ENCODE peak calls at places on chromosomes 4 and X, in nine cellular contexts. One of them, this sample, is unnamed.

GRCh38 chr4:7806724-7807123 is 132.9 kb downstream of the AFAP1 start:
- DNase-seq in HEK293T: no peak
- DNase-seq in left ventricle myocardium superior: no peak
- DNase-seq in GM12891: no peak
- DNase-seq in fibroblast of lung: no peak
- DNase-seq in kidney epithelial cell: no peak
- DNase-seq in uterus: no peak
- DNase-seq in coronary artery: peak; percentile 64
- DNase-seq in lower leg skin: peak; percentile 40
- DNase-seq in this sample: no peak

GRCh38 chr4:171583790-171584189 is 229.4 kb upstream of the GALNTL6 start:
- DNase-seq in HEK293T: no peak
- DNase-seq in left ventricle myocardium superior: no peak
- DNase-seq in GM12891: no peak
- DNase-seq in fibroblast of lung: no peak
- DNase-seq in kidney epithelial cell: no peak
- DNase-seq in uterus: no peak
- DNase-seq in coronary artery: no peak
- DNase-seq in lower leg skin: no peak
- DNase-seq in this sample: no peak

GRCh38 chrX:40304115-40304514 is 206.4 kb upstream of the BCOR start:
- DNase-seq in HEK293T: no peak
- DNase-seq in left ventricle myocardium superior: no peak
- DNase-seq in GM12891: no peak
- DNase-seq in fibroblast of lung: no peak
- DNase-seq in kidney epithelial cell: no peak
- DNase-seq in uterus: no peak
- DNase-seq in coronary artery: no peak
- DNase-seq in lower leg skin: no peak
- DNase-seq in this sample: no peak

GRCh38 chr4:138977525-138977924 is 38.1 kb upstream of the NOCT start:
- DNase-seq in HEK293T: no peak
- DNase-seq in left ventricle myocardium superior: no peak
- DNase-seq in GM12891: peak; percentile 24
- DNase-seq in fibroblast of lung: no peak
- DNase-seq in kidney epithelial cell: no peak
- DNase-seq in uterus: no peak
- DNase-seq in coronary artery: no peak
- DNase-seq in lower leg skin: no peak
- DNase-seq in this sample: no peak

GRCh38 chr4:11455201-11455835 is 26.6 kb upstream of the HS3ST1 start:
- DNase-seq in HEK293T: no peak
- DNase-seq in left ventricle myocardium superior: no peak
- DNase-seq in GM12891: no peak
- DNase-seq in fibroblast of lung: no peak
- DNase-seq in kidney epithelial cell: no peak
- DNase-seq in uterus: no peak
- DNase-seq in coronary artery: no peak
- DNase-seq in lower leg skin: no peak
- DNase-seq in this sample: no peak

GRCh38 chr4:173264245-173264959 is 69.8 kb downstream of the HMGB2 start:
- DNase-seq in HEK293T: no peak
- DNase-seq in left ventricle myocardium superior: peak; percentile 76
- DNase-seq in GM12891: no peak
- DNase-seq in fibroblast of lung: peak; percentile 85
- DNase-seq in kidney epithelial cell: no peak
- DNase-seq in uterus: no peak
- DNase-seq in coronary artery: no peak
- DNase-seq in lower leg skin: no peak
- DNase-seq in this sample: no peak

GRCh38 chr4:109803924-109804571 is 2.2 kb upstream of the CFI start:
- DNase-seq in HEK293T: peak; percentile 23
- DNase-seq in left ventricle myocardium superior: no peak
- DNase-seq in GM12891: peak; percentile 4
- DNase-seq in fibroblast of lung: peak; percentile 45
- DNase-seq in kidney epithelial cell: no peak
- DNase-seq in uterus: no peak
- DNase-seq in coronary artery: no peak
- DNase-seq in lower leg skin: no peak
- DNase-seq in this sample: no peak

GRCh38 chr4:139735381-139736256 is 70.0 kb downstream of the MGST2 start:
- DNase-seq in HEK293T: no peak
- DNase-seq in left ventricle myocardium superior: peak; percentile 52
- DNase-seq in GM12891: peak; percentile 39
- DNase-seq in fibroblast of lung: peak; percentile 39
- DNase-seq in kidney epithelial cell: no peak
- DNase-seq in uterus: peak; percentile 44
- DNase-seq in coronary artery: no peak
- DNase-seq in lower leg skin: no peak
- DNase-seq in this sample: peak; percentile 36

GRCh38 chr4:22969314-22969896 is 276.7 kb downstream of the GBA3 start:
- DNase-seq in HEK293T: no peak
- DNase-seq in left ventricle myocardium superior: no peak
- DNase-seq in GM12891: no peak
- DNase-seq in fibroblast of lung: peak; percentile 47
- DNase-seq in kidney epithelial cell: no peak
- DNase-seq in uterus: no peak
- DNase-seq in coronary artery: no peak
- DNase-seq in lower leg skin: no peak
- DNase-seq in this sample: no peak

GRCh38 chrX:72430405-72430968 is 124.8 kb upstream of the CITED1 start:
- DNase-seq in HEK293T: no peak
- DNase-seq in left ventricle myocardium superior: no peak
- DNase-seq in GM12891: no peak
- DNase-seq in fibroblast of lung: no peak
- DNase-seq in kidney epithelial cell: no peak
- DNase-seq in uterus: no peak
- DNase-seq in coronary artery: no peak
- DNase-seq in lower leg skin: no peak
- DNase-seq in this sample: no peak

GRCh38 chrX:153650959-153651358 is 4.0 kb downstream of the DUSP9 start:
- DNase-seq in HEK293T: no peak
- DNase-seq in left ventricle myocardium superior: no peak
- DNase-seq in GM12891: no peak
- DNase-seq in fibroblast of lung: no peak
- DNase-seq in kidney epithelial cell: no peak
- DNase-seq in uterus: no peak
- DNase-seq in coronary artery: no peak
- DNase-seq in lower leg skin: no peak
- DNase-seq in this sample: no peak

GRCh38 chr4:8830611-8831200 is 40.9 kb downstream of the HMX1 start:
- DNase-seq in HEK293T: no peak
- DNase-seq in left ventricle myocardium superior: no peak
- DNase-seq in GM12891: no peak
- DNase-seq in fibroblast of lung: no peak
- DNase-seq in kidney epithelial cell: no peak
- DNase-seq in uterus: no peak
- DNase-seq in coronary artery: peak; percentile 67
- DNase-seq in lower leg skin: peak; percentile 68
- DNase-seq in this sample: no peak

GRCh38 chr4:24394041-24394440 is 190.3 kb downstream of the DHX15 start:
- DNase-seq in HEK293T: no peak
- DNase-seq in left ventricle myocardium superior: no peak
- DNase-seq in GM12891: no peak
- DNase-seq in fibroblast of lung: peak; percentile 40
- DNase-seq in kidney epithelial cell: peak; percentile 83
- DNase-seq in uterus: no peak
- DNase-seq in coronary artery: no peak
- DNase-seq in lower leg skin: no peak
- DNase-seq in this sample: no peak

GRCh38 chrX:37472836-37473235 is 98.6 kb upstream of the LANCL3 start:
- DNase-seq in HEK293T: no peak
- DNase-seq in left ventricle myocardium superior: no peak
- DNase-seq in GM12891: no peak
- DNase-seq in fibroblast of lung: no peak
- DNase-seq in kidney epithelial cell: no peak
- DNase-seq in uterus: no peak
- DNase-seq in coronary artery: no peak
- DNase-seq in lower leg skin: no peak
- DNase-seq in this sample: no peak

GRCh38 chr4:3302786-3303444 is 10.1 kb downstream of the RGS12 start:
- DNase-seq in HEK293T: no peak
- DNase-seq in left ventricle myocardium superior: no peak
- DNase-seq in GM12891: no peak
- DNase-seq in fibroblast of lung: no peak
- DNase-seq in kidney epithelial cell: no peak
- DNase-seq in uterus: no peak
- DNase-seq in coronary artery: peak; percentile 66
- DNase-seq in lower leg skin: peak; percentile 79
- DNase-seq in this sample: peak; percentile 46

GRCh38 chr4:89486042-89486441 is 178.4 kb upstream of the GPRIN3 start:
- DNase-seq in HEK293T: peak; percentile 17
- DNase-seq in left ventricle myocardium superior: no peak
- DNase-seq in GM12891: no peak
- DNase-seq in fibroblast of lung: peak; percentile 74
- DNase-seq in kidney epithelial cell: no peak
- DNase-seq in uterus: no peak
- DNase-seq in coronary artery: no peak
- DNase-seq in lower leg skin: no peak
- DNase-seq in this sample: no peak

GRCh38 chr4:75745192-75745591 is 20.8 kb downstream of the USO1 start:
- DNase-seq in HEK293T: no peak
- DNase-seq in left ventricle myocardium superior: no peak
- DNase-seq in GM12891: no peak
- DNase-seq in fibroblast of lung: peak; percentile 67
- DNase-seq in kidney epithelial cell: no peak
- DNase-seq in uterus: no peak
- DNase-seq in coronary artery: no peak
- DNase-seq in lower leg skin: no peak
- DNase-seq in this sample: no peak

GRCh38 chr4:177596035-177596434 is 153.8 kb upstream of the AGA start:
- DNase-seq in HEK293T: peak; percentile 21
- DNase-seq in left ventricle myocardium superior: no peak
- DNase-seq in GM12891: no peak
- DNase-seq in fibroblast of lung: peak; percentile 74
- DNase-seq in kidney epithelial cell: peak; percentile 69
- DNase-seq in uterus: no peak
- DNase-seq in coronary artery: no peak
- DNase-seq in lower leg skin: peak; percentile 85
- DNase-seq in this sample: no peak

GRCh38 chr4:121464854-121465253 is 84.0 kb upstream of the QRFPR start:
- DNase-seq in HEK293T: no peak
- DNase-seq in left ventricle myocardium superior: no peak
- DNase-seq in GM12891: no peak
- DNase-seq in fibroblast of lung: no peak
- DNase-seq in kidney epithelial cell: no peak
- DNase-seq in uterus: no peak
- DNase-seq in coronary artery: no peak
- DNase-seq in lower leg skin: no peak
- DNase-seq in this sample: no peak

GRCh38 chr4:152609460-152609859 is 70.3 kb downstream of the TMEM154 start:
- DNase-seq in HEK293T: no peak
- DNase-seq in left ventricle myocardium superior: no peak
- DNase-seq in GM12891: no peak
- DNase-seq in fibroblast of lung: no peak
- DNase-seq in kidney epithelial cell: no peak
- DNase-seq in uterus: no peak
- DNase-seq in coronary artery: no peak
- DNase-seq in lower leg skin: no peak
- DNase-seq in this sample: no peak